ENCODE peak calls at places on chromosomes 2 and 18, in eight cellular contexts. U is A549, T is colonic mucosa, M is ovary, J is uterus, E is psoas muscle, Y is adrenal gland, Q is cardiac muscle cell. A is an unnamed sample. For H3K9me3 and H3K4me1, the result is how much of the 10 kb centered on the place peaks cover.

GRCh38 chr2:235098736-235099494 is 147.1 kb downstream of the SH3BP4 start:
- DNase-seq in U (no peak), T (no peak), M (no peak), J (no peak), E (no peak), Y (no peak), Q (no peak), A (no peak)

GRCh38 chr2:160387558-160388262 is 105.9 kb downstream of the RBMS1 start:
- DNase-seq in U (no peak), T (peak), M (peak), J (peak), E (peak), Y (peak), Q (peak), A (no peak)

GRCh38 chr18:37673196-37673595 is 107.6 kb upstream of the CELF4 start:
- DNase-seq in U (no peak), T (no peak), M (no peak), J (no peak), E (no peak), Y (no peak), Q (no peak), A (no peak)

GRCh38 chr18:28805491-28805890 is 628.6 kb upstream of the CDH2 start:
- DNase-seq in U (no peak), T (no peak), M (no peak), J (no peak), E (no peak), Y (no peak), Q (no peak), A (no peak)

GRCh38 chr2:208311954-208312353 is 45.9 kb downstream of the PIKFYVE start:
- DNase-seq in U (no peak), T (no peak), M (no peak), J (no peak), E (no peak), Y (no peak), Q (no peak), A (no peak)

GRCh38 chr18:27042177-27042576 is 142.9 kb downstream of the CHST9 start:
- DNase-seq in U (no peak), T (no peak), M (no peak), J (no peak), E (no peak), Y (no peak), Q (no peak), A (no peak)

GRCh38 chr2:19349911-19350677 is 8.3 kb downstream of the OSR1 start:
- DNase-seq in U (no peak), T (peak), M (peak), J (no peak), E (peak), Y (peak), Q (peak), A (peak)

GRCh38 chr2:237490009-237490804 is 3.2 kb downstream of the MLPH start:
- DNase-seq in U (no peak), T (no peak), M (no peak), J (no peak), E (no peak), Y (no peak), Q (no peak), A (no peak)

GRCh38 chr2:213934560-213934959 is 476.3 kb upstream of the VWC2L start:
- DNase-seq in U (peak), T (peak), M (no peak), J (no peak), E (no peak), Y (no peak), Q (no peak), A (peak)

GRCh38 chr2:187312734-187313282 is 135.2 kb downstream of the CALCRL start:
- DNase-seq in U (no peak), T (no peak), M (no peak), J (no peak), E (no peak), Y (no peak), Q (no peak), A (no peak)

GRCh38 chr2:172823451-172823850 is 87.8 kb downstream of the RAPGEF4 start:
- DNase-seq in U (no peak), T (no peak), M (no peak), J (no peak), E (no peak), Y (no peak), Q (no peak), A (no peak)

GRCh38 chr2:102461188-102461587 is 11.8 kb upstream of the SLC9A4 start:
- DNase-seq in U (no peak), T (no peak), M (no peak), J (no peak), E (no peak), Y (no peak), Q (no peak), A (no peak)

GRCh38 chr18:54392621-54393023 is 34.9 kb downstream of the C18orf54 start:
- DNase-seq in U (peak), T (no peak), M (no peak), J (no peak), E (no peak), Y (no peak), Q (peak), A (peak)

GRCh38 chr2:13066673-13067072 is 349.9 kb downstream of the TRIB2 start:
- DNase-seq in U (no peak), T (no peak), M (no peak), J (no peak), E (no peak), Y (no peak), Q (no peak), A (no peak)

GRCh38 chr18:35378206-35378795 is 1.2 kb upstream of the ZNF396 start:
- DNase-seq in U (no peak), T (no peak), M (no peak), J (no peak), E (no peak), Y (no peak), Q (no peak), A (no peak)

GRCh38 chr2:236776695-236777251 is 207.1 kb downstream of the ACKR3 start:
- DNase-seq in U (peak), T (no peak), M (no peak), J (no peak), E (no peak), Y (no peak), Q (no peak), A (no peak)

GRCh38 chr2:218401834-218402370 is 2.2 kb downstream of the CTDSP1 start:
- DNase-seq in U (no peak), T (no peak), M (peak), J (no peak), E (no peak), Y (peak), Q (no peak), A (no peak)

GRCh38 chr2:36702781-36703180 is 6.3 kb downstream of the VIT start:
- DNase-seq in U (no peak), T (no peak), M (no peak), J (no peak), E (no peak), Y (no peak), Q (no peak), A (no peak)

GRCh38 chr18:42183746-42184145 is 228.7 kb downstream of the PIK3C3 start:
- DNase-seq in U (peak), T (no peak), M (no peak), J (no peak), E (no peak), Y (peak), Q (no peak), A (no peak)

GRCh38 chr2:216653931-216654365 is 20.7 kb downstream of the IGFBP2 start:
- DNase-seq in U (no peak), T (no peak), M (no peak), J (no peak), E (no peak), Y (no peak), Q (no peak), A (no peak)

GRCh38 chr2:186573528-186573927 is 16.3 kb upstream of the ITGAV start:
- DNase-seq in U (no peak), T (no peak), M (no peak), J (no peak), E (no peak), Y (no peak), Q (no peak), A (no peak)

GRCh38 chr18:79988925-79989361 is 580 bp upstream of the TXNL4A start:
- DNase-seq in U (no peak), T (no peak), M (peak), J (peak), E (peak), Y (peak), Q (peak), A (peak)

GRCh38 chr2:68767031-68767961 is 32.7 kb downstream of the ARHGAP25 start:
- DNase-seq in U (no peak), T (peak), M (no peak), J (no peak), E (no peak), Y (no peak), Q (no peak), A (peak)

GRCh38 chr2:128378231-128379020 is 59.8 kb upstream of the HS6ST1 start:
- DNase-seq in U (no peak), T (no peak), M (peak), J (no peak), E (no peak), Y (no peak), Q (no peak), A (no peak)

GRCh38 chr2:179751184-179751809 is 110.1 kb downstream of the ZNF385B start:
- DNase-seq in U (peak), T (no peak), M (no peak), J (no peak), E (no peak), Y (no peak), Q (peak), A (peak)

GRCh38 chr18:63213331-63213900 is 106.2 kb downstream of the BCL2 start:
- DNase-seq in U (no peak), T (no peak), M (no peak), J (no peak), E (no peak), Y (no peak), Q (peak), A (no peak)

GRCh38 chr2:230413465-230413864 is 2.5 kb upstream of the SP100 start:
- DNase-seq in U (no peak), T (no peak), M (no peak), J (no peak), E (no peak), Y (no peak), Q (no peak), A (peak)

GRCh38 chr2:46893231-46893943 is 22.2 kb downstream of the MCFD2 start:
- DNase-seq in U (no peak), T (no peak), M (no peak), J (peak), E (no peak), Y (no peak), Q (no peak), A (no peak)

DNA sequence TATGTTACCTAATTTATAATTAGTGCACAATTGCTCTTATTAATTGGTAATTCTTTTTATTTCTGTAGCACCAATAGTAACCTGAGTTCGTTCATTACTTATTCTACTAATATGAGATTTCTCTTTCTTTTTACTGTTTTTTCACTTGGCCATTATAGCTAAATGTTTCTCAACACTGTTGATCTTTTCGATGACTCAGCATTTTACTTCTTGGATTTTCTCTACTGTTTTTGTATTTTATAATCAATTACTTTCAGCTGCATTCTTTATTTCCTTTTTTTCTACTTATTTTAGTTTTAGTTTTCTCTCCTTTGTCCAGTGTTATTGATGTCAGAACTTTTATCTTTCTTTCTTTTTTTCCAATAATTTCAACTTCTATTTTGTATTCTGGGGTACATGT is 589.4 kb upstream of the SOX11 start:
- DNase-seq in U (no peak), T (no peak), M (no peak), J (no peak), E (no peak), Y (no peak), Q (no peak), A (no peak)
- H3K9me3 ChIP-seq in U (under half), T (under half), M (under half), J (under half), E (under half), Y (under half), Q (under half), A (under half)

GRCh38 chr18:48827321-48828200 is 123.2 kb downstream of the SMAD7 start:
- DNase-seq in U (no peak), T (no peak), M (peak), J (peak), E (no peak), Y (peak), Q (peak), A (no peak)

GRCh38 chr18:48825101-48825745 is 125.5 kb downstream of the SMAD7 start:
- DNase-seq in U (no peak), T (peak), M (peak), J (peak), E (no peak), Y (peak), Q (peak), A (no peak)

GRCh38 chr18:48828201-48828580 is 122.6 kb downstream of the SMAD7 start:
- DNase-seq in U (no peak), T (no peak), M (no peak), J (peak), E (no peak), Y (no peak), Q (no peak), A (no peak)

GRCh38 chr18:48826271-48826670 is 124.5 kb downstream of the SMAD7 start:
- DNase-seq in U (no peak), T (peak), M (peak), J (peak), E (no peak), Y (peak), Q (no peak), A (no peak)

GRCh38 chr18:48826806-48827205 is 124.0 kb downstream of the SMAD7 start:
- DNase-seq in U (no peak), T (peak), M (peak), J (peak), E (no peak), Y (peak), Q (no peak), A (no peak)
- H3K27ac ChIP-seq in U (no peak), T (no peak), M (no peak), J (peak), E (no peak), Y (no peak), Q (peak), A (no peak)

DNA sequence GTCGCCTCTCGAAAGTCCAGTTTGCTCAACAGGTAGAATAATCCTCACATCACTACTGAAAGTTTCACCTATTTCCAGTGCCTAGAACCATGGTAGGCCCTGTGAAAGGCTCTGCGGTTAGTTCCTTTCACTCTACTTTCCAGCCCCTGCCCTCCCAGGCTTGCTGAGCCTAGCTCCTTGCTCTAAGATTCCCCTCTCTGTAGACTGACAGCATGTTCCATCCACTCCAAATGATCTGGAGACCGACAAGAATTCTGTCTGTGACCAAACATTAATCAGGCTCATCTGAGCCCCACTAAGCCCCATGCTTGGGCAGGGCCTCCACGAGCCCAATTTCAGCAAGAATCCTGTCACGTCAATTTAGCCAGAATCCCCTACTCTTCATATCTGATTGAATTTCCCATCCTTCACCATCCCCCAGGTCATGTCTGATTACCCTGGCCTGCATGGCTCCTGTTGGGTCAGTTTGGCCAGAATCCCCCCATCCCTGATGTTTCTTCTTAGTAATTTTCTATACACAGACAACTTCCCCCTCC is 307.0 kb downstream of the ALK start:
- DNase-seq in U (no peak), T (no peak), M (no peak), J (no peak), E (no peak), Y (no peak), Q (no peak), A (no peak)
- H3K4me1 ChIP-seq in U (under half), T (under half), M (under half), J (under half), E (under half), Y (under half), Q (under half), A (under half)

DNA sequence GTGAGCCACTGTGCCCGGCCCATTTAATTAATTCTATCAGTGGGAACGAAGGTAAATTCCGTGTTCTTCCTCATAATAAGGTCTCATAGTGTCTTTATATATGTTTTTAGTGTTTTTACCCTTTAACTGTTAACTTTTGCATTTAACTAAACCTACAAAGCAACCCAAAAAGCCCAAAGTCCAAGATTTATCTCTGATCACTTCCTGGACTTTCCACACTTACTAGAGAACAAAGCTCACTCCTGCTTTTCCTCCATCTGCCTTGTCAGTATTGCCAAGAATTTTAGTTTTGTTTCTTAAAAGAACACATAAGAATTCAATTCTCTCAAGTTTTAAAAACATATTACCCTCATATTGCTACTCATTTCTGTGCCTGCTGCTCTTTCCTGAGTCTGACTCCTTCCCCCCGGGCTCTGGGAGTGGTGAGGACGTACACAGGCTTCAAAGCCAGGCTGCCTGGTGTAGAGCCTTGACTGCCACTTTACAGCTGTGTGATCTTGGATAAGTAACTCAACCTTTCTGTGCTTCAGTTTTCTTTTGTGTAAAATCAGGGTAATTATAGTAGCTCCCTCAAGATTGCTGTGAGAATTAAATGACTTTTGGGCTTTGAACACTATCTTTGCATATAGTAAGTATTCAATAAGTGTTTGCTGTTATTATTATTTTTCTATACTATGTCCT is 24.9 kb upstream of the GPR155 start:
- DNase-seq in U (no peak), T (no peak), M (no peak), J (no peak), E (no peak), Y (no peak), Q (no peak), A (no peak)
- H3K9me3 ChIP-seq in U (under half), T (under half), M (under half), J (under half), E (under half), Y (under half), Q (under half), A (under half)

GRCh38 chr2:241154915-241155314 is 4.6 kb downstream of the PPP1R7 start:
- DNase-seq in U (no peak), T (no peak), M (no peak), J (no peak), E (no peak), Y (no peak), Q (no peak), A (no peak)
- H3K27ac ChIP-seq in U (no peak), T (no peak), M (no peak), J (no peak), E (no peak), Y (no peak), Q (no peak), A (no peak)